ENCODE peak calls at places on chromosomes 5 and 9, in five cellular contexts. F is H1, E is body of pancreas, O is Peyer's patch, I is sigmoid colon. R is an unnamed sample.

GRCh38 chr5:121967187-121967586 is 5.4 kb downstream of the SRFBP1 start:
- DNase-seq in F (no peak), E (no peak), O (no peak), I (no peak), R (no peak)

GRCh38 chr5:103866169-103866568 is 303.6 kb upstream of the NUDT12 start:
- DNase-seq in F (no peak), E (no peak), O (no peak), I (no peak), R (no peak)

GRCh38 chr5:136743052-136743451 is 377.7 kb upstream of the TRPC7 start:
- DNase-seq in F (no peak), E (no peak), O (no peak), I (no peak), R (no peak)

GRCh38 chr5:39670955-39671354 is 246.2 kb upstream of the DAB2 start:
- DNase-seq in F (no peak), E (no peak), O (no peak), I (no peak), R (no peak)

GRCh38 chr5:147822686-147823491 is 8.6 kb downstream of the SPINK1 start:
- DNase-seq in F (peak; percentile 31), E (peak; percentile 66), O (no peak), I (peak; percentile 73), R (no peak)

GRCh38 chr9:121739971-121740370 is 88.5 kb downstream of the DAB2IP start:
- DNase-seq in F (no peak), E (no peak), O (no peak), I (no peak), R (no peak)

GRCh38 chr5:177366528-177367322 is 9.0 kb downstream of the RGS14 start:
- DNase-seq in F (peak; percentile 93), E (peak; percentile 95), O (peak; percentile 87), I (peak; percentile 97), R (peak; percentile 97)

GRCh38 chr9:91391426-91392217 is 29.9 kb upstream of the AUH start:
- DNase-seq in F (no peak), E (no peak), O (no peak), I (no peak), R (no peak)

GRCh38 chr5:133295520-133295919 is 243.7 kb downstream of the HSPA4 start:
- DNase-seq in F (no peak), E (no peak), O (no peak), I (no peak), R (no peak)

GRCh38 chr5:78824826-78825225 is 160.3 kb downstream of the ARSB start:
- DNase-seq in F (no peak), E (no peak), O (no peak), I (no peak), R (no peak)

GRCh38 chr5:158514353-158514960 is 585.3 kb downstream of the EBF1 start:
- DNase-seq in F (no peak), E (no peak), O (no peak), I (no peak), R (no peak)

GRCh38 chr5:96142786-96143434 is 181.3 kb upstream of the ELL2 start:
- DNase-seq in F (no peak), E (no peak), O (no peak), I (no peak), R (no peak)

GRCh38 chr5:181207214-181207959 is 2.4 kb upstream of the TRIM7 start:
- DNase-seq in F (no peak), E (peak; percentile 84), O (peak; percentile 66), I (peak; percentile 90), R (no peak)

GRCh38 chr5:72282878-72283277 is 37.2 kb downstream of the MRPS27 start:
- DNase-seq in F (no peak), E (no peak), O (no peak), I (no peak), R (no peak)

GRCh38 chr5:96031811-96032261 is 70.2 kb upstream of the ELL2 start:
- DNase-seq in F (no peak), E (no peak), O (no peak), I (no peak), R (no peak)

GRCh38 chr5:148939676-148940075 is 113.3 kb downstream of the ADRB2 start:
- DNase-seq in F (no peak), E (no peak), O (no peak), I (no peak), R (no peak)

GRCh38 chr5:102718819-102719218 is 36.3 kb upstream of the PAM start:
- DNase-seq in F (no peak), E (no peak), O (no peak), I (no peak), R (no peak)

GRCh38 chr5:82164109-82164956 is 113.8 kb downstream of the RPS23 start:
- DNase-seq in F (no peak), E (no peak), O (no peak), I (no peak), R (no peak)

GRCh38 chr5:139473565-139473964 is 2.8 kb downstream of the SMIM33 start:
- DNase-seq in F (no peak), E (no peak), O (no peak), I (no peak), R (no peak)

GRCh38 chr5:92562065-92562464 is 1019.0 kb downstream of the NR2F1-AS1 start:
- DNase-seq in F (no peak), E (no peak), O (no peak), I (no peak), R (no peak)

GRCh38 chr5:78927657-78928282 is 57.3 kb downstream of the ARSB start:
- DNase-seq in F (peak; percentile 65), E (no peak), O (no peak), I (no peak), R (no peak)

GRCh38 chr5:124724357-124725039 is 21.9 kb downstream of the ZNF608 start:
- DNase-seq in F (no peak), E (no peak), O (no peak), I (no peak), R (no peak)
- TF ChIP-seq POLR2A in F (no peak), E (no peak), O (no peak), I (no peak), R (no peak)

DNA sequence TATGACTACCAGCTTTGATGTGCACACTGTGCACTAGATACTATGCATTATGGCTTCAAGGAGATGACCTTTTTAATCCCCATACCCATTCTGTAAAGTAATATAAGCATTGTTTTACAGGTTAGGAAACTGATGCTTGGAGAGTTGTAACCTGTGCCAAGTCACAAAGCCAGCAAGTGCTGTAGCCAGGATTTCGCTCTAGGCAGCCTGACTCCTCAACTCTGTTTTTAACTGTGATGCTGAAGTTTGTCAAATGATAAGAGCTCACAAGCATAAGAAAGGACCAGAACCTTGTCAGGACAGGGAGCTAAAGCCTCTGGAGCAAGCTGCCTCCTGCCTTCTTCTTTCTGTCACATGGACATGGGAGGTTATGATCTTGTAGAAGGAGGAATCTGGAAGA is 461.3 kb downstream of the TMEM232 start:
- DNase-seq in F (no peak), E (no peak), O (no peak), I (no peak), R (no peak)
- TF ChIP-seq CTCF in F (no peak), E (no peak), O (no peak), I (no peak), R (no peak)

GRCh38 chr9:129237195-129237611 is 59.1 kb upstream of the IER5L start:
- DNase-seq in F (no peak), E (peak; percentile 13), O (peak; percentile 42), I (no peak), R (peak; percentile 16)
- H3K4me3 ChIP-seq in F (no peak overlapping the region), E (no peak overlapping the region), O (peak overlapping the region; percentile 7), I (no peak overlapping the region), R (no peak overlapping the region)

GRCh38 chr9:36765468-36766341 is 193.0 kb downstream of the MELK start:
- DNase-seq in F (peak; percentile 38), E (peak; percentile 94), O (peak; percentile 80), I (peak; percentile 79), R (peak; percentile 52)
- TF ChIP-seq POLR2A in F (no peak), E (peak; percentile 15), O (no peak), I (no peak), R (no peak)

GRCh38 chr5:89929173-89929572 is 480.4 kb downstream of the CETN3 start:
- DNase-seq in F (no peak), E (no peak), O (no peak), I (no peak), R (no peak)
- TF ChIP-seq CTCF in F (peak; percentile 41), E (no peak), O (no peak), I (no peak), R (no peak)

GRCh38 chr9:129253820-129254381 is 75.8 kb upstream of the IER5L start:
- DNase-seq in F (no peak), E (peak; percentile 46), O (peak; percentile 43), I (peak; percentile 77), R (no peak)

GRCh38 chr9:129254566-129255287 is 76.7 kb upstream of the IER5L start:
- DNase-seq in F (no peak), E (no peak), O (peak; percentile 32), I (no peak), R (no peak)

GRCh38 chr9:129256959-129257713 is 79.1 kb upstream of the IER5L start:
- DNase-seq in F (no peak), E (no peak), O (peak; percentile 20), I (no peak), R (no peak)

GRCh38 chr9:129250786-129251185 is 72.7 kb upstream of the IER5L start:
- DNase-seq in F (no peak), E (no peak), O (no peak), I (no peak), R (no peak)

DNA sequence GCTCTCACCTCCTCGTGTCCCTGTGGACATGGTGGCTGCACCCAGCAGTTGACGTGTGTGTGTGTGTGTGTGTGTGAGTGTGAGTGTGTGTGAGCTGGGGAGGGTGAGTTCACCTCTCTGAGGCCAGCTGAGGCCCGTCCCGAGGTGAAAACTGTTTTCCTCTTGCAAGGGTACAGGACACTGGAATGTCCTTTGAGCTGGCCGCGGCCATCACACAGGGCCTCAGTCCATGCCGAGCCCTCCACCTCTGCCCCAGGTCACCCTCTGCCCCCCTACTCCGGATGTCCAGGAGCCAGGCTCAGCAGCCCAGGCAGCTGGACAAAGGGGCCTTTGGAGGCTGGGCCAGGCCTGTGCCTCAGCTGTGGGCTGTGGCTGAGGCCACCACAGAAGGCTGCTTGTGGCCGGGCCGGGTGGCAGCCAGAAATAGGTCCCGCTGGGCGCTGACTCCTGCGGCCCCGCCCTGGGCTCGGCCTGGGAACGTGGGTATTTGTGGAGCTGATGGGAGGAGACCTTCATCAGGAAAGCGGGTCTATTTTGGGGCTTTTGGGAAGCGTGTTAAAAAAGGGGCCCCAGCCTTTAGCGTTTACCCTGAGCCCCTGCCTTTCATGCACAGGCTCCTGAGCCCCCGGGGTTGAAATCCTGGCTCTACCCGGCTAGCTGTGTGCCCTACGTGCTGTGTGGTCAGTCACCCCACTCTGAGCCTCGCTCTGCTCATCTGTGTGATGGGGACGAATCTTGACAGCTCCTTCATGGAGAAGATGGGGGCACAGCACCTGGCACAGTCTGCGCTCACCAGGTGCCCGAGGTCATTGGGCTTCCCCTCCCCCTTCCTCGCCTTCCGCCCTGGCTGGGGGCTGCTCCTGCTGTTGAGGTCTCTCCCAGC is 75.1 kb upstream of the IER5L start:
- DNase-seq in F (no peak), E (no peak), O (peak; percentile 38), I (no peak), R (no peak)
- H3K4me3 ChIP-seq in F (no peak overlapping the region), E (no peak overlapping the region), O (no peak overlapping the region), I (no peak overlapping the region), R (no peak overlapping the region)

DNA sequence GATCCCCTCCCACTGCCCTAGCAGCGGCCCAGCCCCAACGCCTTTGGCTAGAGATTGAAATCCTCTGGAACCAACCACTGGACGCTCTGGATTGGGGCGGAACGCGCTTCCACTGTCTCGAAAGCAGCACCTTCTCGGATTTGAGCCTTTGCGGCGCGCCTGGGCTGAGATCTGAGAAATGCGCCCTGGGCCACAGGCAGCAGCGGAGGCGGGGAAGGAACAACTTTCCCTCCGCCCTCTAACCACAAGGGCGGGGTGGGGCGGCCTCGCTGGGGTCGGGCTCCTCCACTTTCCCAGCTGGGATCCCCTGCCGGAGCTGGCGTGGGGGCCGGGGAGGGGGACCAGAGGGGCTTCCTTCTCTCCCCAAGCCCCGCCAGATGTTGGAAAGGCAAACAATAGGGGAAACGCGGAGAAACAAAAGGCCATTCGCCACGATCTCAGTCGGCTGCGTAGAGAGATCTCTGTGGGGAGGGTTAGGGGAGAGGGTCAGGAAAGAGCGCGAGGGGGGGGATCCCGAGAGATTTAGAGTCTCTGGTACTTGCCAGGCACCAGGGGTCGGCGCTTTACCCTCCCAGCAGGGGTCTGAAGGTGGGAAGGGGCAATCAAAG is 1.2 kb downstream of the MOB3B start:
- DNase-seq in F (peak; percentile 63), E (peak; percentile 81), O (peak; percentile 87), I (peak; percentile 94), R (peak; percentile 54)
- TF ChIP-seq POLR2A in F (no peak), E (peak; percentile 46), O (peak; percentile 76), I (peak; percentile 72), R (no peak)